ENCODE peak calls at places on chromosomes 5 and 9, in four cellular contexts. One of them, this sample, is unnamed.

GRCh38 chr9:129398901-129399300 is 220.8 kb upstream of the IER5L start:
- DNase-seq in KBM-7: no peak
- DNase-seq in dermis microvascular lymphatic vessel endothelial cell: no peak
- DNase-seq in adipocyte: no peak
- DNase-seq in this sample: peak

GRCh38 chr9:130973686-130974281 is 34.7 kb upstream of the FIBCD1 start:
- DNase-seq in KBM-7: no peak
- DNase-seq in adipocyte: no peak
- DNase-seq in dermis microvascular lymphatic vessel endothelial cell: no peak
- DNase-seq in this sample: no peak

GRCh38 chr5:66757834-66758396 is 161.7 kb downstream of the MAST4 start:
- DNase-seq in adipocyte: no peak
- DNase-seq in dermis microvascular lymphatic vessel endothelial cell: no peak
- DNase-seq in KBM-7: no peak
- DNase-seq in this sample: no peak

GRCh38 chr9:135336722-135337490 is 142.7 kb upstream of the PPP1R26 start:
- DNase-seq in KBM-7: no peak
- DNase-seq in adipocyte: no peak
- DNase-seq in dermis microvascular lymphatic vessel endothelial cell: no peak
- DNase-seq in this sample: peak

GRCh38 chr9:117616436-117616835 is 87.8 kb upstream of the TLR4 start:
- DNase-seq in KBM-7: no peak
- DNase-seq in adipocyte: no peak
- DNase-seq in dermis microvascular lymphatic vessel endothelial cell: no peak
- DNase-seq in this sample: peak

GRCh38 chr5:139845846-139846681 is 50.5 kb downstream of the PSD2 start:
- DNase-seq in KBM-7: no peak
- DNase-seq in adipocyte: no peak
- DNase-seq in dermis microvascular lymphatic vessel endothelial cell: no peak
- DNase-seq in this sample: no peak

GRCh38 chr9:15154677-15155076 is 152.3 kb downstream of the TTC39B start:
- DNase-seq in dermis microvascular lymphatic vessel endothelial cell: no peak
- DNase-seq in adipocyte: no peak
- DNase-seq in KBM-7: no peak
- DNase-seq in this sample: no peak

GRCh38 chr9:90517103-90517502 is 125.5 kb downstream of the DIRAS2 start:
- DNase-seq in dermis microvascular lymphatic vessel endothelial cell: no peak
- DNase-seq in adipocyte: no peak
- DNase-seq in KBM-7: no peak
- DNase-seq in this sample: no peak

GRCh38 chr5:137960141-137960540 is 70.9 kb downstream of the PKD2L2 start:
- DNase-seq in KBM-7: no peak
- DNase-seq in adipocyte: no peak
- DNase-seq in dermis microvascular lymphatic vessel endothelial cell: no peak
- DNase-seq in this sample: no peak

GRCh38 chr5:133963493-133964128 is 4.8 kb downstream of the C5orf15 start:
- DNase-seq in dermis microvascular lymphatic vessel endothelial cell: no peak
- DNase-seq in KBM-7: no peak
- DNase-seq in adipocyte: no peak
- DNase-seq in this sample: no peak

GRCh38 chr5:61525573-61526142 is 193.6 kb downstream of the ZSWIM6 start:
- DNase-seq in KBM-7: no peak
- DNase-seq in adipocyte: no peak
- DNase-seq in dermis microvascular lymphatic vessel endothelial cell: no peak
- DNase-seq in this sample: no peak

GRCh38 chr9:130201399-130201873 is 29.2 kb downstream of the NCS1 start:
- DNase-seq in adipocyte: no peak
- DNase-seq in dermis microvascular lymphatic vessel endothelial cell: no peak
- DNase-seq in KBM-7: no peak
- DNase-seq in this sample: peak

GRCh38 chr9:134315716-134316443 is 10.4 kb upstream of the RXRA start:
- DNase-seq in adipocyte: no peak
- DNase-seq in dermis microvascular lymphatic vessel endothelial cell: no peak
- DNase-seq in KBM-7: no peak
- DNase-seq in this sample: no peak